ENCODE peak calls at places on chromosomes 3 and 15, in eight cellular contexts. One of them, this sample, is unnamed.

GRCh38 chr3:182490601-182491485 is 302.5 kb upstream of the ATP11B start:
- DNase-seq in K562: no peak
- DNase-seq in esophagus muscularis mucosa: no peak
- DNase-seq in transverse colon: no peak
- DNase-seq in sigmoid colon: no peak
- DNase-seq in upper lobe of left lung: no peak
- DNase-seq in GM12878: no peak
- DNase-seq in H1: no peak
- DNase-seq in this sample: no peak

GRCh38 chr15:31377030-31377429 is 50.4 kb downstream of the KLF13 start:
- DNase-seq in H1: no peak
- DNase-seq in GM12878: no peak
- DNase-seq in upper lobe of left lung: peak; percentile 86
- DNase-seq in transverse colon: peak; percentile 77
- DNase-seq in esophagus muscularis mucosa: no peak
- DNase-seq in sigmoid colon: no peak
- DNase-seq in K562: no peak
- DNase-seq in this sample: no peak

GRCh38 chr3:139934557-139935070 is 371 bp upstream of the CLSTN2 start:
- DNase-seq in sigmoid colon: peak; percentile 73
- DNase-seq in H1: peak; percentile 87
- DNase-seq in esophagus muscularis mucosa: peak; percentile 81
- DNase-seq in K562: no peak
- DNase-seq in transverse colon: peak; percentile 14
- DNase-seq in upper lobe of left lung: peak; percentile 22
- DNase-seq in GM12878: no peak
- DNase-seq in this sample: no peak

GRCh38 chr15:88657326-88658069 is 18.7 kb downstream of the ISG20 start:
- DNase-seq in esophagus muscularis mucosa: peak; percentile 92
- DNase-seq in K562: peak; percentile 74
- DNase-seq in H1: no peak
- DNase-seq in GM12878: no peak
- DNase-seq in transverse colon: no peak
- DNase-seq in sigmoid colon: peak; percentile 68
- DNase-seq in upper lobe of left lung: peak; percentile 23
- DNase-seq in this sample: peak; percentile 49

GRCh38 chr15:68586274-68586961 is 7.6 kb downstream of the CORO2B start:
- DNase-seq in sigmoid colon: no peak
- DNase-seq in GM12878: no peak
- DNase-seq in upper lobe of left lung: no peak
- DNase-seq in esophagus muscularis mucosa: no peak
- DNase-seq in K562: no peak
- DNase-seq in H1: no peak
- DNase-seq in transverse colon: no peak
- DNase-seq in this sample: no peak

GRCh38 chr3:104939196-104939595 is 427.5 kb upstream of the ALCAM start:
- DNase-seq in H1: no peak
- DNase-seq in transverse colon: no peak
- DNase-seq in esophagus muscularis mucosa: no peak
- DNase-seq in upper lobe of left lung: no peak
- DNase-seq in GM12878: no peak
- DNase-seq in sigmoid colon: no peak
- DNase-seq in K562: no peak
- DNase-seq in this sample: no peak

GRCh38 chr3:117063910-117064309 is 354.3 kb downstream of the TUSC7 start:
- DNase-seq in sigmoid colon: no peak
- DNase-seq in H1: no peak
- DNase-seq in GM12878: no peak
- DNase-seq in K562: no peak
- DNase-seq in transverse colon: no peak
- DNase-seq in esophagus muscularis mucosa: no peak
- DNase-seq in upper lobe of left lung: no peak
- DNase-seq in this sample: no peak

GRCh38 chr3:72702390-72702789 is 145.9 kb downstream of the SHQ1 start:
- DNase-seq in transverse colon: no peak
- DNase-seq in sigmoid colon: no peak
- DNase-seq in GM12878: no peak
- DNase-seq in upper lobe of left lung: no peak
- DNase-seq in K562: no peak
- DNase-seq in H1: no peak
- DNase-seq in esophagus muscularis mucosa: no peak
- DNase-seq in this sample: no peak

GRCh38 chr3:60598668-60599067 is 652.6 kb downstream of the FHIT start:
- DNase-seq in K562: no peak
- DNase-seq in esophagus muscularis mucosa: no peak
- DNase-seq in H1: no peak
- DNase-seq in sigmoid colon: no peak
- DNase-seq in upper lobe of left lung: no peak
- DNase-seq in GM12878: no peak
- DNase-seq in transverse colon: no peak
- DNase-seq in this sample: no peak

GRCh38 chr15:60582370-60583036 is 103.6 kb upstream of the ICE2 start:
- DNase-seq in H1: no peak
- DNase-seq in transverse colon: no peak
- DNase-seq in K562: no peak
- DNase-seq in esophagus muscularis mucosa: no peak
- DNase-seq in GM12878: no peak
- DNase-seq in sigmoid colon: no peak
- DNase-seq in upper lobe of left lung: no peak
- DNase-seq in this sample: no peak

GRCh38 chr3:171994646-171995441 is 44.5 kb upstream of the FNDC3B start:
- DNase-seq in esophagus muscularis mucosa: no peak
- DNase-seq in upper lobe of left lung: no peak
- DNase-seq in GM12878: no peak
- DNase-seq in H1: no peak
- DNase-seq in transverse colon: no peak
- DNase-seq in sigmoid colon: no peak
- DNase-seq in K562: no peak
- DNase-seq in this sample: no peak

GRCh38 chr3:98954806-98955205 is 53.3 kb upstream of the DCBLD2 start:
- DNase-seq in upper lobe of left lung: no peak
- DNase-seq in H1: no peak
- DNase-seq in esophagus muscularis mucosa: no peak
- DNase-seq in GM12878: no peak
- DNase-seq in K562: no peak
- DNase-seq in sigmoid colon: no peak
- DNase-seq in transverse colon: no peak
- DNase-seq in this sample: no peak

GRCh38 chr15:71437919-71438318 is 322.6 kb downstream of the THSD4 start:
- DNase-seq in GM12878: no peak
- DNase-seq in esophagus muscularis mucosa: no peak
- DNase-seq in upper lobe of left lung: peak; percentile 38
- DNase-seq in sigmoid colon: no peak
- DNase-seq in transverse colon: no peak
- DNase-seq in H1: no peak
- DNase-seq in K562: no peak
- DNase-seq in this sample: no peak

GRCh38 chr15:29299784-29300183 is 30.2 kb upstream of the NSMCE3 start:
- DNase-seq in GM12878: no peak
- DNase-seq in H1: no peak
- DNase-seq in transverse colon: no peak
- DNase-seq in K562: no peak
- DNase-seq in upper lobe of left lung: no peak
- DNase-seq in esophagus muscularis mucosa: no peak
- DNase-seq in sigmoid colon: no peak
- DNase-seq in this sample: no peak

GRCh38 chr15:100966997-100967396 is 47.8 kb downstream of the LRRK1 start:
- DNase-seq in transverse colon: no peak
- DNase-seq in upper lobe of left lung: no peak
- DNase-seq in K562: no peak
- DNase-seq in H1: no peak
- DNase-seq in GM12878: peak; percentile 66
- DNase-seq in sigmoid colon: no peak
- DNase-seq in esophagus muscularis mucosa: no peak
- DNase-seq in this sample: no peak

GRCh38 chr3:30384546-30385072 is 221.8 kb upstream of the TGFBR2 start:
- DNase-seq in H1: no peak
- DNase-seq in sigmoid colon: no peak
- DNase-seq in esophagus muscularis mucosa: no peak
- DNase-seq in transverse colon: no peak
- DNase-seq in upper lobe of left lung: no peak
- DNase-seq in K562: no peak
- DNase-seq in GM12878: no peak
- DNase-seq in this sample: no peak

GRCh38 chr3:42180901-42181300 is 85.1 kb downstream of the CCK start:
- DNase-seq in GM12878: no peak
- DNase-seq in sigmoid colon: no peak
- DNase-seq in H1: no peak
- DNase-seq in K562: no peak
- DNase-seq in transverse colon: peak; percentile 54
- DNase-seq in upper lobe of left lung: no peak
- DNase-seq in esophagus muscularis mucosa: no peak
- DNase-seq in this sample: no peak

GRCh38 chr3:12237912-12238650 is 50.8 kb upstream of the PPARG start:
- DNase-seq in H1: no peak
- DNase-seq in transverse colon: no peak
- DNase-seq in K562: no peak
- DNase-seq in upper lobe of left lung: no peak
- DNase-seq in esophagus muscularis mucosa: no peak
- DNase-seq in GM12878: no peak
- DNase-seq in sigmoid colon: no peak
- DNase-seq in this sample: no peak

GRCh38 chr3:67601385-67601784 is 53.0 kb downstream of the SUCLG2 start:
- DNase-seq in GM12878: no peak
- DNase-seq in esophagus muscularis mucosa: no peak
- DNase-seq in H1: no peak
- DNase-seq in transverse colon: no peak
- DNase-seq in sigmoid colon: no peak
- DNase-seq in upper lobe of left lung: no peak
- DNase-seq in K562: no peak
- DNase-seq in this sample: no peak

GRCh38 chr3:101850327-101851048 is 1.2 kb downstream of the NFKBIZ start:
- DNase-seq in GM12878: peak; percentile 65
- DNase-seq in K562: no peak
- DNase-seq in H1: no peak
- DNase-seq in transverse colon: no peak
- DNase-seq in esophagus muscularis mucosa: no peak
- DNase-seq in upper lobe of left lung: no peak
- DNase-seq in sigmoid colon: no peak
- DNase-seq in this sample: no peak

GRCh38 chr3:50211930-50212329 is 6.9 kb downstream of the SLC38A3 start:
- DNase-seq in upper lobe of left lung: no peak
- DNase-seq in GM12878: no peak
- DNase-seq in K562: no peak
- DNase-seq in esophagus muscularis mucosa: no peak
- DNase-seq in sigmoid colon: no peak
- DNase-seq in H1: no peak
- DNase-seq in transverse colon: no peak
- DNase-seq in this sample: no peak

GRCh38 chr15:56866798-56867197 is 51.6 kb upstream of the TCF12 start:
- DNase-seq in sigmoid colon: no peak
- DNase-seq in upper lobe of left lung: no peak
- DNase-seq in K562: no peak
- DNase-seq in esophagus muscularis mucosa: no peak
- DNase-seq in GM12878: no peak
- DNase-seq in H1: no peak
- DNase-seq in transverse colon: no peak
- DNase-seq in this sample: no peak
- TF ChIP-seq EP300 in sigmoid colon: no peak
- TF ChIP-seq EP300 in upper lobe of left lung: no peak
- TF ChIP-seq EP300 in K562: no peak
- TF ChIP-seq EP300 in esophagus muscularis mucosa: no peak
- TF ChIP-seq EP300 in GM12878: no peak
- TF ChIP-seq EP300 in H1: no peak
- TF ChIP-seq EP300 in transverse colon: no peak
- TF ChIP-seq EP300 in this sample: no peak

GRCh38 chr15:42679285-42680141 is 57.4 kb downstream of the CDAN1 start:
- DNase-seq in K562: no peak
- DNase-seq in sigmoid colon: no peak
- DNase-seq in GM12878: no peak
- DNase-seq in H1: no peak
- DNase-seq in transverse colon: no peak
- DNase-seq in esophagus muscularis mucosa: no peak
- DNase-seq in upper lobe of left lung: no peak
- DNase-seq in this sample: no peak

GRCh38 chr15:42686281-42686680 is 50.6 kb downstream of the CDAN1 start:
- DNase-seq in H1: no peak
- DNase-seq in esophagus muscularis mucosa: no peak
- DNase-seq in transverse colon: no peak
- DNase-seq in K562: no peak
- DNase-seq in sigmoid colon: no peak
- DNase-seq in upper lobe of left lung: no peak
- DNase-seq in GM12878: no peak
- DNase-seq in this sample: no peak

DNA sequence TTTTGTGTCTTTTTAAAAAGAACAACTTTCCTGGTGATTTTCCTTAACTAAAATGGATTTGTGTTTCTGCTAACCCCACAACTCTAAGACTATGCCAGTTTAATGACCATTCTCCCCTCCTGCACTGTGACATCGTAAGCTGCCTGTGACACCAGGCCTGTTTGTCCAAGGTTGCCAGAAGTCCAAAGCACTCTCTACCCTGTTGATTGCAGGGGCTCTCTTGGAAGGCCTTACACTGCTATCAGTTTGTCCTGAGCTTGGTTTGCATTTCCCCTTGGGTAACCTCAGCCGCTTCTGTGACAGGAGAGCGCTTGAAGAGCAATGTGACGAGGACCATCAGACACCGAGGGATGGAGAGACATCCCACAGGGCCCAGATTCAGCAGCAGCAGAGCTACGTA is 55.8 kb downstream of the CDAN1 start:
- DNase-seq in esophagus muscularis mucosa: no peak
- DNase-seq in sigmoid colon: no peak
- DNase-seq in H1: no peak
- DNase-seq in GM12878: no peak
- DNase-seq in K562: no peak
- DNase-seq in transverse colon: no peak
- DNase-seq in upper lobe of left lung: no peak
- DNase-seq in this sample: no peak
- H3K36me3 ChIP-seq in esophagus muscularis mucosa: peaks cover 100% of the 10 kb centered on the region
- H3K36me3 ChIP-seq in sigmoid colon: peaks cover 55% of the 10 kb centered on the region
- H3K36me3 ChIP-seq in H1: peaks cover 4% of the 10 kb centered on the region
- H3K36me3 ChIP-seq in GM12878: peaks cover 25% of the 10 kb centered on the region
- H3K36me3 ChIP-seq in K562: no peaks in the 10 kb centered on the region
- H3K36me3 ChIP-seq in transverse colon: no peaks in the 10 kb centered on the region
- H3K36me3 ChIP-seq in upper lobe of left lung: peaks cover 70% of the 10 kb centered on the region
- H3K36me3 ChIP-seq in this sample: peaks cover 91% of the 10 kb centered on the region

GRCh38 chr3:179671709-179672337 is 19.0 kb downstream of the USP13 start:
- DNase-seq in H1: no peak
- DNase-seq in transverse colon: no peak
- DNase-seq in K562: no peak
- DNase-seq in upper lobe of left lung: no peak
- DNase-seq in sigmoid colon: no peak
- DNase-seq in esophagus muscularis mucosa: no peak
- DNase-seq in GM12878: no peak
- DNase-seq in this sample: no peak
- TF ChIP-seq POLR2AphosphoS5 in H1: no peak
- TF ChIP-seq POLR2AphosphoS5 in transverse colon: no peak
- TF ChIP-seq POLR2AphosphoS5 in K562: no peak
- TF ChIP-seq POLR2AphosphoS5 in upper lobe of left lung: peak; percentile 55
- TF ChIP-seq POLR2AphosphoS5 in sigmoid colon: peak; percentile 16
- TF ChIP-seq POLR2AphosphoS5 in esophagus muscularis mucosa: no peak
- TF ChIP-seq POLR2AphosphoS5 in GM12878: no peak
- TF ChIP-seq POLR2AphosphoS5 in this sample: no peak

DNA sequence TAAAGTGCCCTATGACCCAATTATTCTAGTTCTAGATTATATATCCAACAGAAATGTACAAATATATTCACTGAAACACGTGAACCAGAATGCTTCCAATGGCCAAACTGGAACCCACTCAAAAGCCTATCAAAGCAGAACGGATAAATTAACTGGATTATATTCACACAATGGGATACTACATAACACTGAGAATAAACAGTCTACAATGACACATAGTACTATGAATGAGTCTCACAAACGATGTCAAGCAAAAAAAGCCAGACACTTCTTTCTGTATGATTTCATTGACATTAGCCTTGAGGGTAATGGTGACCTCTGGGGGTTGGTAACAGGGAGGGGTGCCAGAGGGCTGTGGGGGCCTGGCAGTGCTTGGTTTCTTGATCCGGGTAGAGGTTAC is 50.9 kb upstream of the HACD2 start:
- DNase-seq in GM12878: no peak
- DNase-seq in sigmoid colon: no peak
- DNase-seq in esophagus muscularis mucosa: no peak
- DNase-seq in K562: no peak
- DNase-seq in transverse colon: no peak
- DNase-seq in upper lobe of left lung: no peak
- DNase-seq in H1: no peak
- DNase-seq in this sample: no peak
- TF ChIP-seq EP300 in GM12878: no peak
- TF ChIP-seq EP300 in sigmoid colon: no peak
- TF ChIP-seq EP300 in esophagus muscularis mucosa: no peak
- TF ChIP-seq EP300 in K562: no peak
- TF ChIP-seq EP300 in transverse colon: no peak
- TF ChIP-seq EP300 in upper lobe of left lung: no peak
- TF ChIP-seq EP300 in H1: no peak
- TF ChIP-seq EP300 in this sample: no peak